ENCODE peak calls at places on chromosomes 5 and 9, in seven cellular contexts. One of them, this sample, is unnamed.

GRCh38 chr9:99474186-99474585 is 252.1 kb downstream of the SEC61B start:
- DNase-seq in fibroblast of lung: peak; percentile 24
- DNase-seq in Panc1: no peak
- DNase-seq in right atrium auricular region: no peak
- DNase-seq in PC-9: no peak
- DNase-seq in heart right ventricle: peak; percentile 33
- DNase-seq in H9: no peak
- DNase-seq in this sample: no peak

GRCh38 chr9:97982719-97983523 is at the start of gene ANP32B:
- DNase-seq in PC-9: peak; percentile 67
- DNase-seq in fibroblast of lung: peak; percentile 92
- DNase-seq in right atrium auricular region: peak; percentile 87
- DNase-seq in heart right ventricle: peak; percentile 90
- DNase-seq in Panc1: peak; percentile 33
- DNase-seq in H9: peak; percentile 84
- DNase-seq in this sample: peak; percentile 85

GRCh38 chr9:75088646-75089368 is 493 bp downstream of the OSTF1 start:
- DNase-seq in heart right ventricle: peak; percentile 68
- DNase-seq in Panc1: no peak
- DNase-seq in fibroblast of lung: peak; percentile 67
- DNase-seq in PC-9: peak; percentile 64
- DNase-seq in right atrium auricular region: peak; percentile 79
- DNase-seq in H9: peak; percentile 39
- DNase-seq in this sample: peak; percentile 85

GRCh38 chr5:109359643-109360042 is 50.1 kb downstream of the PJA2 start:
- DNase-seq in PC-9: no peak
- DNase-seq in H9: no peak
- DNase-seq in heart right ventricle: no peak
- DNase-seq in Panc1: no peak
- DNase-seq in right atrium auricular region: no peak
- DNase-seq in fibroblast of lung: no peak
- DNase-seq in this sample: no peak

GRCh38 chr9:34995288-34996060 is 5.9 kb downstream of the DNAJB5 start:
- DNase-seq in Panc1: no peak
- DNase-seq in heart right ventricle: no peak
- DNase-seq in fibroblast of lung: peak; percentile 35
- DNase-seq in right atrium auricular region: peak; percentile 79
- DNase-seq in H9: no peak
- DNase-seq in PC-9: no peak
- DNase-seq in this sample: no peak

GRCh38 chr5:43050384-43050783 is 10.3 kb upstream of the ANXA2R start:
- DNase-seq in H9: no peak
- DNase-seq in Panc1: no peak
- DNase-seq in fibroblast of lung: no peak
- DNase-seq in heart right ventricle: no peak
- DNase-seq in right atrium auricular region: no peak
- DNase-seq in PC-9: no peak
- DNase-seq in this sample: no peak

GRCh38 chr5:65462139-65462705 is 19.5 kb downstream of the ADAMTS6 start:
- DNase-seq in right atrium auricular region: no peak
- DNase-seq in PC-9: no peak
- DNase-seq in heart right ventricle: no peak
- DNase-seq in Panc1: no peak
- DNase-seq in fibroblast of lung: no peak
- DNase-seq in H9: no peak
- DNase-seq in this sample: no peak

GRCh38 chr5:146188358-146188757 is 5.9 kb upstream of the LARS1 start:
- DNase-seq in heart right ventricle: no peak
- DNase-seq in Panc1: peak; percentile 52
- DNase-seq in fibroblast of lung: no peak
- DNase-seq in PC-9: peak; percentile 53
- DNase-seq in right atrium auricular region: no peak
- DNase-seq in H9: no peak
- DNase-seq in this sample: no peak

GRCh38 chr5:147417133-147417813 is 92.6 kb downstream of the DPYSL3 start:
- DNase-seq in right atrium auricular region: peak; percentile 84
- DNase-seq in Panc1: no peak
- DNase-seq in heart right ventricle: peak; percentile 26
- DNase-seq in fibroblast of lung: peak; percentile 98
- DNase-seq in H9: no peak
- DNase-seq in PC-9: no peak
- DNase-seq in this sample: peak; percentile 18

GRCh38 chr5:111070272-111071134 is 1.0 kb upstream of the TSLP start:
- DNase-seq in Panc1: no peak
- DNase-seq in H9: peak; percentile 70
- DNase-seq in PC-9: no peak
- DNase-seq in right atrium auricular region: no peak
- DNase-seq in fibroblast of lung: no peak
- DNase-seq in heart right ventricle: no peak
- DNase-seq in this sample: no peak

GRCh38 chr5:178288373-178289368 is 56.1 kb upstream of the PHYKPL start:
- DNase-seq in fibroblast of lung: no peak
- DNase-seq in right atrium auricular region: no peak
- DNase-seq in Panc1: no peak
- DNase-seq in heart right ventricle: no peak
- DNase-seq in PC-9: peak; percentile 56
- DNase-seq in H9: no peak
- DNase-seq in this sample: peak; percentile 88

GRCh38 chr9:20243866-20244647 is 378.2 kb downstream of the MLLT3 start:
- DNase-seq in Panc1: no peak
- DNase-seq in heart right ventricle: no peak
- DNase-seq in H9: no peak
- DNase-seq in fibroblast of lung: no peak
- DNase-seq in PC-9: no peak
- DNase-seq in right atrium auricular region: no peak
- DNase-seq in this sample: no peak

GRCh38 chr9:101832464-101832863 is 94.0 kb upstream of the GRIN3A start:
- DNase-seq in H9: no peak
- DNase-seq in fibroblast of lung: no peak
- DNase-seq in PC-9: no peak
- DNase-seq in right atrium auricular region: no peak
- DNase-seq in heart right ventricle: no peak
- DNase-seq in Panc1: no peak
- DNase-seq in this sample: no peak

GRCh38 chr9:91036356-91036755 is 234.7 kb downstream of the SYK start:
- DNase-seq in Panc1: no peak
- DNase-seq in right atrium auricular region: no peak
- DNase-seq in PC-9: no peak
- DNase-seq in heart right ventricle: no peak
- DNase-seq in H9: no peak
- DNase-seq in fibroblast of lung: no peak
- DNase-seq in this sample: no peak

GRCh38 chr5:88377705-88378656 is 109.3 kb upstream of the TMEM161B start:
- DNase-seq in H9: no peak
- DNase-seq in Panc1: no peak
- DNase-seq in fibroblast of lung: no peak
- DNase-seq in heart right ventricle: no peak
- DNase-seq in PC-9: no peak
- DNase-seq in right atrium auricular region: no peak
- DNase-seq in this sample: no peak

GRCh38 chr9:14158911-14159310 is 155.0 kb downstream of the NFIB start:
- DNase-seq in PC-9: no peak
- DNase-seq in heart right ventricle: no peak
- DNase-seq in fibroblast of lung: peak; percentile 60
- DNase-seq in H9: no peak
- DNase-seq in Panc1: no peak
- DNase-seq in right atrium auricular region: no peak
- DNase-seq in this sample: no peak

GRCh38 chr5:15790446-15791005 is 290.5 kb downstream of the FBXL7 start:
- DNase-seq in fibroblast of lung: no peak
- DNase-seq in right atrium auricular region: no peak
- DNase-seq in PC-9: no peak
- DNase-seq in heart right ventricle: no peak
- DNase-seq in Panc1: no peak
- DNase-seq in H9: no peak
- DNase-seq in this sample: no peak

DNA sequence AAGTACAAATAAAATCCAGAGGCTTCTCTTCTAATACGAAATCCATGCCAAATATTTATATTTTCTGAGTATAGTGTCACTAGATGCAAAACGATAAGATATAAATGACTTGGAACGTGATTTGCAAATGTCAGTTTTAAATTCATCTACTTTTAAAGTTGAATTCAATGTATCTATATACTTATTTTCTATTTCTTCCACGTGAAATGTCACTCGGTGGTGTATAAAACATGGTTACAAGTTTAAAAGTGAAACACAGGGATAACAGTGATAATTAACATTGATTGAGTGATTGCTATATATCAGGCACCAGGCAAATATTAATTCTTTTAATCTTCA is 54.8 kb downstream of the HINT1 start:
- DNase-seq in Panc1: no peak
- DNase-seq in fibroblast of lung: no peak
- DNase-seq in heart right ventricle: no peak
- DNase-seq in H9: no peak
- DNase-seq in right atrium auricular region: no peak
- DNase-seq in PC-9: no peak
- DNase-seq in this sample: no peak
- TF ChIP-seq CTCF in Panc1: peak; percentile 44
- TF ChIP-seq CTCF in fibroblast of lung: no peak
- TF ChIP-seq CTCF in heart right ventricle: peak; percentile 2
- TF ChIP-seq CTCF in H9: no peak
- TF ChIP-seq CTCF in right atrium auricular region: no peak
- TF ChIP-seq CTCF in PC-9: peak; percentile 5
- TF ChIP-seq CTCF in this sample: no peak

GRCh38 chr5:143130891-143131290 is 272.6 kb downstream of the NR3C1 start:
- DNase-seq in fibroblast of lung: no peak
- DNase-seq in heart right ventricle: no peak
- DNase-seq in H9: no peak
- DNase-seq in PC-9: no peak
- DNase-seq in Panc1: no peak
- DNase-seq in right atrium auricular region: no peak
- DNase-seq in this sample: no peak

GRCh38 chr5:143131983-143132382 is 271.5 kb downstream of the NR3C1 start:
- DNase-seq in PC-9: no peak
- DNase-seq in H9: no peak
- DNase-seq in right atrium auricular region: no peak
- DNase-seq in fibroblast of lung: peak; percentile 62
- DNase-seq in heart right ventricle: no peak
- DNase-seq in Panc1: no peak
- DNase-seq in this sample: no peak

GRCh38 chr5:143129203-143129602 is 274.3 kb downstream of the NR3C1 start:
- DNase-seq in Panc1: no peak
- DNase-seq in heart right ventricle: no peak
- DNase-seq in PC-9: no peak
- DNase-seq in H9: no peak
- DNase-seq in right atrium auricular region: no peak
- DNase-seq in fibroblast of lung: no peak
- DNase-seq in this sample: no peak

GRCh38 chr5:143128412-143129071 is 274.9 kb downstream of the NR3C1 start:
- DNase-seq in right atrium auricular region: no peak
- DNase-seq in H9: no peak
- DNase-seq in Panc1: no peak
- DNase-seq in fibroblast of lung: no peak
- DNase-seq in PC-9: no peak
- DNase-seq in heart right ventricle: no peak
- DNase-seq in this sample: peak; percentile 17

DNA sequence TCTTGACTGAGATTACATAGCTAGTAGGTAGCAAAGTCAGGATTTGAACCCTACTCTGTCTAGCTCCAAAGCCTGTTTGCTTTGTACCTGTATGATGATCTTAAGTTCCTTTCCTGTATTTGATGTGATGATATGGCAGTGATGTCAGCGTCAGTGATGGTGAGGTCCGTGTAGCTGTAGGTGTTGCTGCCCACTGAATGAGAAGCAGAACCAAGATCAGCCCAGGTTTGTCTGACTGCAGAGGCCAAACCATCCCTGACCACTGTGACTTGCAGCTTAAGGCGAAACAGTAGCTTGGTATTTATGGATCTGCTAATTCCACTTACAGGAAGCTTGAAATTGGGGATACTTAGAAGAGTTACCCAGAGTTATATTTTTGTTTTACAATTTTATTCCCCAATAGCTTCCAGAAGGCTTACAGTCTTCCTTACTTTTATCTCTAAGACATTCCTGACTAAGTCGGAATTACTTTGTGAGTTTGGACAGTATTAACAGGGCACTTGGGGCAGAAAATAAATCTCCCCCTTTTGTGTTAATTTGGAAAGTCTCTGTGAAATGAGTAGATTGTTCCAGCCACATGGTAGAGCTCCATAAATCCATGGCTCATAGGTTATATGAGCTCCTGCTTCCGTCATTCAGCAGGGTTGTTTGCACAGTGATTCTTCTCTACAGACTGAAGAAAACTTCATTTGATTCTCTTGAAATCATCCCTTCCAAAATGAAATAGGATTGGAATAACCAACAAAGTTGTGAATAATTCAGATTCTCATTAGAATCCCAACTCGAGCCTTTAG is 273.4 kb downstream of the NR3C1 start:
- DNase-seq in H9: no peak
- DNase-seq in Panc1: no peak
- DNase-seq in heart right ventricle: no peak
- DNase-seq in right atrium auricular region: no peak
- DNase-seq in PC-9: no peak
- DNase-seq in fibroblast of lung: no peak
- DNase-seq in this sample: no peak
- H3K4me1 ChIP-seq in H9: no peaks in the 10 kb centered on the region
- H3K4me1 ChIP-seq in Panc1: no peaks in the 10 kb centered on the region
- H3K4me1 ChIP-seq in heart right ventricle: peaks cover 100% of the 10 kb centered on the region
- H3K4me1 ChIP-seq in right atrium auricular region: peaks cover 82% of the 10 kb centered on the region
- H3K4me1 ChIP-seq in PC-9: no peaks in the 10 kb centered on the region
- H3K4me1 ChIP-seq in fibroblast of lung: no peaks in the 10 kb centered on the region
- H3K4me1 ChIP-seq in this sample: peaks cover 8% of the 10 kb centered on the region

DNA sequence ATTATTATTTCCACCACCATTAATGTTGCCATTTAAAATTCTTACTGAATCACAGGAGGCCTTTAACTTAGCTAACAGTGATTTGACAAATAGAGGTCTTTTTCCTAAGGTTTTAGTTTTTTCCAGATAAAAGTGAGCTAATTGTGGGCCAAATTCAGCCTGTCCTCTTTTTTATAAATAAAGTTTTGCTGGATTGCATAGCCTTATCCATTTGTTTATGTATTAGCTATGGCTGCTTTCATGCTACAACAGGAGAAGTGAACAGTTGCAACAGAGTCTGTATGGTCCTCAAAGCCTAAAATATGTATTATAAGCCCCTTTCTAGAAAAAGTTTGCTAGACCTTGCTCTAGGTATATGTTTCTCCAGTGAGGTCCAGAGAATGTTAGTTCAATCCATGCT is 172.4 kb downstream of the GDNF start:
- DNase-seq in PC-9: no peak
- DNase-seq in fibroblast of lung: no peak
- DNase-seq in Panc1: no peak
- DNase-seq in H9: no peak
- DNase-seq in heart right ventricle: no peak
- DNase-seq in right atrium auricular region: no peak
- DNase-seq in this sample: no peak
- TF ChIP-seq CTCF in PC-9: no peak
- TF ChIP-seq CTCF in fibroblast of lung: no peak
- TF ChIP-seq CTCF in Panc1: no peak
- TF ChIP-seq CTCF in H9: no peak
- TF ChIP-seq CTCF in heart right ventricle: no peak
- TF ChIP-seq CTCF in right atrium auricular region: no peak
- TF ChIP-seq CTCF in this sample: no peak

DNA sequence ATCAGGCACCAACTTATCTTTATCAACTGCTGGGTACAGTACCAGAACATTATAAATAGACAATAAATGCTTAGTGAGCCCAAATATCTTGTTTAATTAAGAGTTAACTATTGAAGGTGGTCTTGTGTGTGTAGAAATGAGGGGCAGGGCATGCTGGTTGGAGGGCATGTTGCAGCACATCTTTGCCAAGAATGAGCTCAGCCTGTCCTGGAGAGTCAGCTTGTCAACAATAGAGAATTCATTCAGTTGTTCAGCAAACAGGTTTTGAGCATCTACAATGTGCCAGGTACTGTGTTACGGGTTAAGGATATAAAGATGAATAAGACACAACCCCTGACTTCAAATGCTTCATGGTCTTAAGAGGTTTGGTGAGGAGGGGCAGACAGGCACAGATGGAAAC is 19.2 kb upstream of the F2RL1 start:
- DNase-seq in heart right ventricle: no peak
- DNase-seq in Panc1: no peak
- DNase-seq in right atrium auricular region: no peak
- DNase-seq in PC-9: no peak
- DNase-seq in H9: no peak
- DNase-seq in fibroblast of lung: no peak
- DNase-seq in this sample: no peak
- H3K4me1 ChIP-seq in heart right ventricle: peaks cover 7% of the 10 kb centered on the region
- H3K4me1 ChIP-seq in Panc1: peaks cover 8% of the 10 kb centered on the region
- H3K4me1 ChIP-seq in right atrium auricular region: peaks cover 6% of the 10 kb centered on the region
- H3K4me1 ChIP-seq in PC-9: peaks cover 40% of the 10 kb centered on the region
- H3K4me1 ChIP-seq in H9: peaks cover 5% of the 10 kb centered on the region
- H3K4me1 ChIP-seq in fibroblast of lung: peaks cover 3% of the 10 kb centered on the region
- H3K4me1 ChIP-seq in this sample: no peaks in the 10 kb centered on the region

This sample was measured in prostate gland.